ENCODE peak calls at places on chromosome 2, in six cellular contexts. S, U, V, J, R and I are unnamed samples.

GRCh38 chr2:73071452-73072399 is at the start of gene SFXN5:
- DNase-seq in U (peak; percentile 96), S (peak; percentile 94), R (peak; percentile 89), J (peak; percentile 92), V (peak; percentile 85), I (peak; percentile 96)

GRCh38 chr2:232321817-232322559 is 56.6 kb upstream of the ALPP start:
- DNase-seq in R (peak; percentile 4), V (no peak), J (no peak), S (no peak), U (no peak), I (no peak)

GRCh38 chr2:25894135-25894830 is 16.0 kb upstream of the ASXL2 start:
- DNase-seq in J (no peak), V (peak; percentile 56), R (no peak), U (peak; percentile 17), S (no peak), I (no peak)

GRCh38 chr2:218821605-218822211 is 9.9 kb downstream of the PRKAG3 start:
- DNase-seq in U (no peak), J (no peak), R (no peak), V (no peak), S (no peak), I (peak; percentile 13)

GRCh38 chr2:158740591-158740990 is 54.5 kb upstream of the DAPL1 start:
- DNase-seq in J (no peak), S (no peak), V (peak; percentile 81), U (no peak), R (no peak), I (no peak)

GRCh38 chr2:28356095-28356911 is 36.4 kb upstream of the FOSL2 start:
- DNase-seq in J (no peak), S (no peak), R (peak; percentile 18), U (peak; percentile 84), V (peak; percentile 91), I (peak; percentile 26)

GRCh38 chr2:151339168-151339567 is 18.2 kb upstream of the TNFAIP6 start:
- DNase-seq in V (no peak), S (peak; percentile 36), U (peak; percentile 16), J (peak; percentile 20), R (no peak), I (peak; percentile 35)

GRCh38 chr2:222424729-222425671 is 657 bp downstream of the SGPP2 start:
- DNase-seq in J (no peak), V (no peak), R (peak; percentile 33), S (peak; percentile 38), U (no peak), I (no peak)

GRCh38 chr2:169716938-169717690 is 16.5 kb upstream of the KLHL23 start:
- DNase-seq in V (peak; percentile 28), J (no peak), R (no peak), S (no peak), U (peak; percentile 42), I (no peak)

GRCh38 chr2:168526641-168527040 is 70.6 kb downstream of the CERS6 start:
- DNase-seq in R (peak; percentile 32), S (no peak), U (peak; percentile 49), V (no peak), J (no peak), I (no peak)

GRCh38 chr2:38370664-38371063 is 6.4 kb downstream of the ATL2 start:
- DNase-seq in J (no peak), U (no peak), S (no peak), R (no peak), V (no peak), I (no peak)
- H3K27ac ChIP-seq in J (no peak overlapping the region), U (no peak overlapping the region), S (no peak overlapping the region), R (no peak overlapping the region), V (no peak overlapping the region), I (no peak overlapping the region)

DNA sequence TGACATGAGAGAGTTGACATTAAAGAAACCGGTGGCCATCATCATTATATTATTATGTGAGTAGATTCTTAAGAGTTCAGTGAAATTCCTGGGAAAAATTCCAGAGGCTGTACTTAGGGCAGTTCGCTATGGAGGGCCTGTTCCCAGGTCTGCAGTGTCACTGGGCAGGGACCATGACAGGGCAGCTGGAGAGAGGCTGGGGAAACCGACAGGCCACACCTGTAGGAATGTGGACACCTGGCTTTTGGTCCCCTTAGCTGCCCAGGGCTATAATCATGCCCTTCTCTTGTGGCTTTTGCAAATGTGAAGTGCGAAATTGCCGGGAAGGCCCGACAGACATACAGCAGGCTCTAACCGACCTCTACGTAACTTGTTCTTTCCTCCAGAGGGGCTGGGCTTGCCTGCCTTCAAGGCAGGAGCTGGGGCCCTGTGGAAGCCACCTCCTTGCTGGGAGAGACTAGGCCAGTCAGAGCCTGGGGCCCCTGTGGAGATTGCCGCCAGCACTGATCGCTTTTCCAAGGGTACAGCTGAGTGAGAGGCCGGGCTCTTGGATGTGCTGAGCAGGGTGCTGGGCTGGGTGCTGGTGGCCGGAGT is 31.2 kb downstream of the GLI2 start:
- DNase-seq in S (peak; percentile 43), V (peak; percentile 50), J (no peak), U (peak; percentile 55), R (peak; percentile 59), I (peak; percentile 79)
- H3K79me1 ChIP-seq in S (no peaks in the 10 kb centered on the region), V (peaks cover 89% of the 10 kb centered on the region), J (peaks cover 39% of the 10 kb centered on the region), U (peaks cover 43% of the 10 kb centered on the region), R (peaks cover 18% of the 10 kb centered on the region), I (peaks cover 59% of the 10 kb centered on the region)

DNA sequence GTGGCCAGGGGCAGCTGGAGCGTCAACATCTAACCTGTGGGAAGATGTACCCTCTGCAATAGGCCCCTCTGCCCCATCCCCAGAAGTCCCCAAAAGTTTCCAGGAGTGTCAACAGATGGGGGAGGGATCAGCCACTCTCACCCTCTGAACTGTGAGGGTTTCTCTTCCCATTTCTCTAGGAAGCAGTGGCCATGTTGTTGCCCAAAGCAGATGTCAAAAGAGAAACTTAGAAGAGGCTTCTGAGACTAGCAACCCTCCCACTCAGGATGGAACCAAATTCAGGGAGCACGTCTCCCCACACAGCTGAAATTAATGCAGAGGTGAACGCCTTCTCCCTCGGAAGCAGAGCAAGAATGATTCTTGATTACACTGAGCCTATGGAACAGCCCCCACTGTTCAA is 70.3 kb downstream of the ARL4C start:
- DNase-seq in S (no peak), R (no peak), V (no peak), U (no peak), J (no peak), I (no peak)
- H2BK5ac ChIP-seq in S (no peak overlapping the region), R (no peak overlapping the region), V (peak overlapping the region; percentile 44), U (no peak overlapping the region), J (peak overlapping the region; percentile 40), I (no peak overlapping the region)

GRCh38 chr2:197310271-197310939 is at the start of gene ANKRD44:
- DNase-seq in S (peak; percentile 83), U (peak; percentile 89), R (peak; percentile 79), V (peak; percentile 80), J (peak; percentile 75), I (peak; percentile 91)
- H3K27ac ChIP-seq in S (no peak within 1 kb of the TSS), U (peak within 1 kb of the TSS; percentile 36), R (no peak within 1 kb of the TSS), V (peak within 1 kb of the TSS; percentile 70), J (no peak within 1 kb of the TSS), I (no peak within 1 kb of the TSS)

GRCh38 chr2:128290356-128290755 is 28.3 kb downstream of the HS6ST1 start:
- DNase-seq in S (no peak), V (peak; percentile 55), J (no peak), R (peak; percentile 77), U (no peak), I (no peak)
- H3K79me1 ChIP-seq in S (peaks cover 14% of the 10 kb centered on the region), V (peaks cover 97% of the 10 kb centered on the region), J (peaks cover 44% of the 10 kb centered on the region), R (peaks cover 14% of the 10 kb centered on the region), U (peaks cover 55% of the 10 kb centered on the region), I (peaks cover 63% of the 10 kb centered on the region)